ENCODE peak calls at places on chromosomes 3 and 15, in seven cellular contexts. Y is psoas muscle; Q is gastrocnemius medialis; D is Panc1; B is heart left ventricle; V is mucosa of descending colon; M is naive thymus-derived CD4-positive, alpha-beta T cell. L is an unnamed sample.

GRCh38 chr3:114863848-114864247 is 283.2 kb downstream of the ZBTB20 start:
- ATAC-seq in Q (no peak), M (no peak), V (no peak), B (no peak), D (no peak), Y (no peak), L (no peak)

GRCh38 chr3:69066121-69066520 is 14.0 kb upstream of the TMF1 start:
- ATAC-seq in Q (no peak), D (no peak), M (no peak), V (no peak), B (no peak), Y (no peak), L (no peak)

GRCh38 chr15:32677238-32677750 is 35.8 kb downstream of the SCG5 start:
- ATAC-seq in Y (no peak), Q (no peak), D (no peak), B (no peak), V (peak), M (no peak), L (no peak)

GRCh38 chr3:122555275-122556071 is 8.6 kb downstream of the PARP9 start:
- ATAC-seq in Y (no peak), Q (no peak), B (peak), V (no peak), D (no peak), M (no peak), L (no peak)

GRCh38 chr3:38267689-38268477 is 2.3 kb downstream of the SLC22A13 start:
- ATAC-seq in Q (no peak), V (no peak), D (no peak), M (peak), Y (no peak), B (no peak), L (no peak)

GRCh38 chr3:86973440-86973839 is 17.5 kb downstream of the VGLL3 start:
- ATAC-seq in M (no peak), V (no peak), D (no peak), B (no peak), Q (peak), Y (peak), L (peak)

GRCh38 chr15:41169784-41170183 is 53.7 kb upstream of the INO80 start:
- ATAC-seq in V (no peak), Q (no peak), M (peak), B (no peak), Y (no peak), D (no peak), L (no peak)

GRCh38 chr15:53351373-53351772 is 408.1 kb downstream of the WDR72 start:
- ATAC-seq in Y (no peak), V (no peak), D (no peak), B (no peak), Q (no peak), M (no peak), L (no peak)

GRCh38 chr15:57923311-57923710 is 142.2 kb downstream of the ALDH1A2 start:
- ATAC-seq in M (no peak), D (no peak), B (peak), Y (peak), Q (peak), V (peak), L (peak)

GRCh38 chr15:51801391-51801835 is 28.0 kb upstream of the TMOD3 start:
- ATAC-seq in Q (no peak), D (peak), M (no peak), V (peak), Y (no peak), B (peak), L (no peak)

GRCh38 chr15:90011705-90012104 is 10.6 kb downstream of the ZNF710 start:
- ATAC-seq in M (no peak), D (no peak), Y (no peak), V (no peak), Q (no peak), B (no peak), L (no peak)

GRCh38 chr15:74412159-74412558 is 21.6 kb downstream of the SEMA7A start:
- ATAC-seq in Q (no peak), Y (no peak), D (no peak), B (no peak), V (no peak), M (no peak), L (no peak)

GRCh38 chr15:74408815-74409214 is 24.9 kb downstream of the SEMA7A start:
- ATAC-seq in D (no peak), V (no peak), B (no peak), M (no peak), Y (no peak), Q (no peak), L (no peak)

GRCh38 chr15:74409225-74409624 is 24.5 kb downstream of the SEMA7A start:
- ATAC-seq in V (no peak), M (no peak), Y (no peak), D (no peak), B (no peak), Q (no peak), L (no peak)

GRCh38 chr15:74411686-74412085 is 22.1 kb downstream of the SEMA7A start:
- ATAC-seq in Q (no peak), D (no peak), M (no peak), B (no peak), Y (no peak), V (no peak), L (no peak)

GRCh38 chr15:74410502-74410901 is 23.3 kb downstream of the SEMA7A start:
- ATAC-seq in Y (no peak), D (no peak), Q (no peak), B (no peak), M (no peak), V (no peak), L (no peak)
- H3K4me3 ChIP-seq in Y (no peak), D (no peak), Q (no peak), B (no peak), M (no peak), V (no peak), L (no peak)

GRCh38 chr3:61618871-61619270 is 57.5 kb downstream of the PTPRG start:
- ATAC-seq in B (no peak), V (no peak), Y (no peak), D (no peak), Q (no peak), M (no peak), L (no peak)

GRCh38 chr3:61616586-61616985 is 55.2 kb downstream of the PTPRG start:
- ATAC-seq in Y (no peak), B (no peak), V (peak), Q (peak), M (no peak), D (no peak), L (no peak)

GRCh38 chr3:61617651-61618050 is 56.3 kb downstream of the PTPRG start:
- ATAC-seq in B (no peak), D (no peak), Q (no peak), V (peak), Y (no peak), M (no peak), L (no peak)

GRCh38 chr3:61615643-61616042 is 54.3 kb downstream of the PTPRG start:
- ATAC-seq in B (no peak), Q (peak), Y (peak), V (no peak), M (no peak), D (no peak), L (no peak)

GRCh38 chr3:61617041-61617440 is 55.7 kb downstream of the PTPRG start:
- ATAC-seq in Q (peak), V (peak), D (no peak), M (no peak), Y (peak), B (peak), L (peak)
- H3K4me3 ChIP-seq in Q (no peak), V (no peak), D (no peak), M (no peak), Y (no peak), B (no peak), L (no peak)

DNA sequence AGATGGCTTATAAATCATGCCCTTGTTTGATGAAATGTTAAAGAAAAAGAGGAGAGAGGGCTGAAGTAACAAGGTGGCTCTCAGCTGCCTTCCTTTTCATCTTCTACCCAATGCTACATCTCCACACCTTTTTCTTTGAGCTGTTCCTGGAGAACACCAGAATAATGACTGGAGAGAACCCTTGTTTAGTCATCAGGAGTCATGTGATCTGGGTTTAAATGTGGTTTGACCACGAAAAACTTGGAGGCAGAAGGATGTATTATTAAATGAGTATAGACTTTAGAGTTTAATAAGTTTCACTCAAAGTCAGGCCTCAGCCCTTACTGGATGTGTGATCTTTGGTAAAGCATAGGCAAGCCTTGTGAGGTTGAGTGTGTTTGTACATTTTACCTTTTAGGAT is 230.3 kb upstream of the TBL1XR1 start:
- ATAC-seq in Q (no peak), V (peak), B (no peak), M (peak), D (no peak), Y (no peak), L (no peak)
- H3K4me3 ChIP-seq in Q (no peak), V (no peak), B (no peak), M (peak), D (no peak), Y (no peak), L (no peak)

GRCh38 chr15:64017591-64018163 is 28.6 kb downstream of the DAPK2 start:
- ATAC-seq in B (no peak), M (no peak), Q (peak), V (no peak), Y (peak), D (no peak), L (no peak)
- H3K4me3 ChIP-seq in B (no peak), M (no peak), Q (peak), V (no peak), Y (no peak), D (no peak), L (no peak)

GRCh38 chr3:194315965-194316361 is 35.2 kb downstream of the CPN2 start:
- ATAC-seq in B (peak), M (peak), V (peak), Q (peak), D (peak), Y (peak), L (peak)
- H3K4me3 ChIP-seq in B (peak), M (no peak), V (no peak), Q (peak), D (peak), Y (peak), L (peak)